ENCODE peak calls at places on chromosomes 4 and X, in nine cellular contexts. One of them, this sample, is unnamed.

GRCh38 chr4:138894688-138895087 is 120.9 kb upstream of the NOCT start:
- DNase-seq in M059J: no peak
- DNase-seq in activated naive CD4-positive, alpha-beta T cell treated with anti-CD3 and anti-CD28 coated beads for 36 hours: no peak
- DNase-seq in fibroblast of pulmonary artery: no peak
- DNase-seq in AG09319: no peak
- DNase-seq in coronary artery: no peak
- DNase-seq in sigmoid colon: no peak
- DNase-seq in A549: no peak
- DNase-seq in activated CD4-positive, alpha-beta T cell treated with anti-CD3 and anti-CD28 coated beads, Interleukin-2, amount 10 ng/mL, durations not matched to agents 7 days and 5 days: no peak
- DNase-seq in this sample: no peak

GRCh38 chrX:80011522-80011921 is 3.0 kb upstream of the TBX22 start:
- DNase-seq in sigmoid colon: no peak
- DNase-seq in activated naive CD4-positive, alpha-beta T cell treated with anti-CD3 and anti-CD28 coated beads for 36 hours: no peak
- DNase-seq in coronary artery: no peak
- DNase-seq in activated CD4-positive, alpha-beta T cell treated with anti-CD3 and anti-CD28 coated beads, Interleukin-2, amount 10 ng/mL, durations not matched to agents 7 days and 5 days: no peak
- DNase-seq in A549: no peak
- DNase-seq in fibroblast of pulmonary artery: no peak
- DNase-seq in M059J: no peak
- DNase-seq in AG09319: no peak
- DNase-seq in this sample: no peak

GRCh38 chr4:61064636-61065035 is 135.5 kb upstream of the ADGRL3 start:
- DNase-seq in A549: no peak
- DNase-seq in sigmoid colon: no peak
- DNase-seq in activated naive CD4-positive, alpha-beta T cell treated with anti-CD3 and anti-CD28 coated beads for 36 hours: no peak
- DNase-seq in coronary artery: no peak
- DNase-seq in fibroblast of pulmonary artery: no peak
- DNase-seq in activated CD4-positive, alpha-beta T cell treated with anti-CD3 and anti-CD28 coated beads, Interleukin-2, amount 10 ng/mL, durations not matched to agents 7 days and 5 days: no peak
- DNase-seq in M059J: no peak
- DNase-seq in AG09319: no peak
- DNase-seq in this sample: no peak

GRCh38 chr4:125243835-125244397 is 70.8 kb upstream of the FAT4 start:
- DNase-seq in activated CD4-positive, alpha-beta T cell treated with anti-CD3 and anti-CD28 coated beads, Interleukin-2, amount 10 ng/mL, durations not matched to agents 7 days and 5 days: no peak
- DNase-seq in A549: no peak
- DNase-seq in M059J: no peak
- DNase-seq in activated naive CD4-positive, alpha-beta T cell treated with anti-CD3 and anti-CD28 coated beads for 36 hours: no peak
- DNase-seq in fibroblast of pulmonary artery: peak
- DNase-seq in coronary artery: no peak
- DNase-seq in AG09319: no peak
- DNase-seq in sigmoid colon: no peak
- DNase-seq in this sample: no peak

GRCh38 chr4:152166567-152166966 is 369.3 kb downstream of the FBXW7 start:
- DNase-seq in activated naive CD4-positive, alpha-beta T cell treated with anti-CD3 and anti-CD28 coated beads for 36 hours: peak
- DNase-seq in fibroblast of pulmonary artery: peak
- DNase-seq in coronary artery: no peak
- DNase-seq in activated CD4-positive, alpha-beta T cell treated with anti-CD3 and anti-CD28 coated beads, Interleukin-2, amount 10 ng/mL, durations not matched to agents 7 days and 5 days: peak
- DNase-seq in sigmoid colon: no peak
- DNase-seq in A549: no peak
- DNase-seq in M059J: no peak
- DNase-seq in AG09319: no peak
- DNase-seq in this sample: no peak

GRCh38 chr4:113738251-113738650 is 23.3 kb downstream of the CAMK2D start:
- DNase-seq in M059J: peak
- DNase-seq in sigmoid colon: no peak
- DNase-seq in coronary artery: no peak
- DNase-seq in A549: no peak
- DNase-seq in activated naive CD4-positive, alpha-beta T cell treated with anti-CD3 and anti-CD28 coated beads for 36 hours: no peak
- DNase-seq in fibroblast of pulmonary artery: peak
- DNase-seq in AG09319: no peak
- DNase-seq in activated CD4-positive, alpha-beta T cell treated with anti-CD3 and anti-CD28 coated beads, Interleukin-2, amount 10 ng/mL, durations not matched to agents 7 days and 5 days: no peak
- DNase-seq in this sample: no peak

GRCh38 chr4:153450545-153450917 is 15.6 kb upstream of the TMEM131L start:
- DNase-seq in sigmoid colon: no peak
- DNase-seq in activated naive CD4-positive, alpha-beta T cell treated with anti-CD3 and anti-CD28 coated beads for 36 hours: peak
- DNase-seq in activated CD4-positive, alpha-beta T cell treated with anti-CD3 and anti-CD28 coated beads, Interleukin-2, amount 10 ng/mL, durations not matched to agents 7 days and 5 days: peak
- DNase-seq in coronary artery: no peak
- DNase-seq in A549: no peak
- DNase-seq in M059J: no peak
- DNase-seq in AG09319: no peak
- DNase-seq in fibroblast of pulmonary artery: no peak
- DNase-seq in this sample: no peak

GRCh38 chr4:181674315-181674714 is 568.9 kb upstream of the TENM3 start:
- DNase-seq in A549: no peak
- DNase-seq in AG09319: peak
- DNase-seq in fibroblast of pulmonary artery: peak
- DNase-seq in activated naive CD4-positive, alpha-beta T cell treated with anti-CD3 and anti-CD28 coated beads for 36 hours: no peak
- DNase-seq in activated CD4-positive, alpha-beta T cell treated with anti-CD3 and anti-CD28 coated beads, Interleukin-2, amount 10 ng/mL, durations not matched to agents 7 days and 5 days: no peak
- DNase-seq in sigmoid colon: no peak
- DNase-seq in coronary artery: no peak
- DNase-seq in M059J: peak
- DNase-seq in this sample: no peak

GRCh38 chr4:96146686-96147085 is 306.8 kb downstream of the PDHA2 start:
- DNase-seq in coronary artery: no peak
- DNase-seq in activated CD4-positive, alpha-beta T cell treated with anti-CD3 and anti-CD28 coated beads, Interleukin-2, amount 10 ng/mL, durations not matched to agents 7 days and 5 days: no peak
- DNase-seq in fibroblast of pulmonary artery: no peak
- DNase-seq in sigmoid colon: no peak
- DNase-seq in A549: no peak
- DNase-seq in AG09319: no peak
- DNase-seq in M059J: peak
- DNase-seq in activated naive CD4-positive, alpha-beta T cell treated with anti-CD3 and anti-CD28 coated beads for 36 hours: no peak
- DNase-seq in this sample: no peak

GRCh38 chr4:85725727-85726170 is 250.8 kb downstream of the ARHGAP24 start:
- DNase-seq in fibroblast of pulmonary artery: peak
- DNase-seq in activated CD4-positive, alpha-beta T cell treated with anti-CD3 and anti-CD28 coated beads, Interleukin-2, amount 10 ng/mL, durations not matched to agents 7 days and 5 days: no peak
- DNase-seq in M059J: peak
- DNase-seq in A549: no peak
- DNase-seq in coronary artery: no peak
- DNase-seq in AG09319: no peak
- DNase-seq in activated naive CD4-positive, alpha-beta T cell treated with anti-CD3 and anti-CD28 coated beads for 36 hours: no peak
- DNase-seq in sigmoid colon: no peak
- DNase-seq in this sample: peak

GRCh38 chrX:76148753-76149152 is 24.1 kb upstream of the PBDC1 start:
- DNase-seq in activated CD4-positive, alpha-beta T cell treated with anti-CD3 and anti-CD28 coated beads, Interleukin-2, amount 10 ng/mL, durations not matched to agents 7 days and 5 days: peak
- DNase-seq in sigmoid colon: peak
- DNase-seq in AG09319: no peak
- DNase-seq in activated naive CD4-positive, alpha-beta T cell treated with anti-CD3 and anti-CD28 coated beads for 36 hours: peak
- DNase-seq in A549: no peak
- DNase-seq in fibroblast of pulmonary artery: peak
- DNase-seq in M059J: peak
- DNase-seq in coronary artery: no peak
- DNase-seq in this sample: no peak

GRCh38 chr4:29051381-29051965 is 1668.7 kb upstream of the PCDH7 start:
- DNase-seq in sigmoid colon: no peak
- DNase-seq in AG09319: no peak
- DNase-seq in A549: no peak
- DNase-seq in fibroblast of pulmonary artery: peak
- DNase-seq in activated naive CD4-positive, alpha-beta T cell treated with anti-CD3 and anti-CD28 coated beads for 36 hours: no peak
- DNase-seq in coronary artery: no peak
- DNase-seq in activated CD4-positive, alpha-beta T cell treated with anti-CD3 and anti-CD28 coated beads, Interleukin-2, amount 10 ng/mL, durations not matched to agents 7 days and 5 days: no peak
- DNase-seq in M059J: no peak
- DNase-seq in this sample: no peak

GRCh38 chr4:71389149-71389840 is 50.5 kb downstream of the SLC4A4 start:
- DNase-seq in fibroblast of pulmonary artery: no peak
- DNase-seq in sigmoid colon: peak
- DNase-seq in AG09319: peak
- DNase-seq in coronary artery: no peak
- DNase-seq in activated CD4-positive, alpha-beta T cell treated with anti-CD3 and anti-CD28 coated beads, Interleukin-2, amount 10 ng/mL, durations not matched to agents 7 days and 5 days: no peak
- DNase-seq in M059J: peak
- DNase-seq in activated naive CD4-positive, alpha-beta T cell treated with anti-CD3 and anti-CD28 coated beads for 36 hours: no peak
- DNase-seq in A549: no peak
- DNase-seq in this sample: no peak

GRCh38 chr4:88731359-88731758 is 33.7 kb upstream of the NAP1L5 start:
- DNase-seq in sigmoid colon: no peak
- DNase-seq in coronary artery: no peak
- DNase-seq in activated naive CD4-positive, alpha-beta T cell treated with anti-CD3 and anti-CD28 coated beads for 36 hours: no peak
- DNase-seq in A549: no peak
- DNase-seq in fibroblast of pulmonary artery: no peak
- DNase-seq in AG09319: no peak
- DNase-seq in M059J: no peak
- DNase-seq in activated CD4-positive, alpha-beta T cell treated with anti-CD3 and anti-CD28 coated beads, Interleukin-2, amount 10 ng/mL, durations not matched to agents 7 days and 5 days: no peak
- DNase-seq in this sample: no peak

GRCh38 chr4:531721-532565 is 32.9 kb downstream of the PIGG start:
- DNase-seq in M059J: no peak
- DNase-seq in A549: no peak
- DNase-seq in AG09319: no peak
- DNase-seq in activated CD4-positive, alpha-beta T cell treated with anti-CD3 and anti-CD28 coated beads, Interleukin-2, amount 10 ng/mL, durations not matched to agents 7 days and 5 days: no peak
- DNase-seq in sigmoid colon: no peak
- DNase-seq in activated naive CD4-positive, alpha-beta T cell treated with anti-CD3 and anti-CD28 coated beads for 36 hours: no peak
- DNase-seq in fibroblast of pulmonary artery: no peak
- DNase-seq in coronary artery: no peak
- DNase-seq in this sample: no peak

GRCh38 chr4:136864580-136865185 is 667.6 kb downstream of the PCDH18 start:
- DNase-seq in coronary artery: no peak
- DNase-seq in sigmoid colon: no peak
- DNase-seq in fibroblast of pulmonary artery: peak
- DNase-seq in AG09319: peak
- DNase-seq in M059J: peak
- DNase-seq in activated naive CD4-positive, alpha-beta T cell treated with anti-CD3 and anti-CD28 coated beads for 36 hours: peak
- DNase-seq in activated CD4-positive, alpha-beta T cell treated with anti-CD3 and anti-CD28 coated beads, Interleukin-2, amount 10 ng/mL, durations not matched to agents 7 days and 5 days: peak
- DNase-seq in A549: peak
- DNase-seq in this sample: peak

GRCh38 chrX:45449982-45450381 is 249.3 kb upstream of the DIPK2B start:
- DNase-seq in sigmoid colon: no peak
- DNase-seq in activated naive CD4-positive, alpha-beta T cell treated with anti-CD3 and anti-CD28 coated beads for 36 hours: no peak
- DNase-seq in M059J: peak
- DNase-seq in A549: no peak
- DNase-seq in AG09319: no peak
- DNase-seq in fibroblast of pulmonary artery: peak
- DNase-seq in coronary artery: no peak
- DNase-seq in activated CD4-positive, alpha-beta T cell treated with anti-CD3 and anti-CD28 coated beads, Interleukin-2, amount 10 ng/mL, durations not matched to agents 7 days and 5 days: no peak
- DNase-seq in this sample: no peak

GRCh38 chr4:7663075-7663541 is 228.4 kb upstream of the PSAPL1 start:
- DNase-seq in A549: no peak
- DNase-seq in activated naive CD4-positive, alpha-beta T cell treated with anti-CD3 and anti-CD28 coated beads for 36 hours: peak
- DNase-seq in M059J: peak
- DNase-seq in fibroblast of pulmonary artery: no peak
- DNase-seq in AG09319: no peak
- DNase-seq in coronary artery: no peak
- DNase-seq in sigmoid colon: no peak
- DNase-seq in activated CD4-positive, alpha-beta T cell treated with anti-CD3 and anti-CD28 coated beads, Interleukin-2, amount 10 ng/mL, durations not matched to agents 7 days and 5 days: no peak
- DNase-seq in this sample: no peak